ENCODE peak calls at places on chromosome 7, in ten cellular contexts. D is psoas muscle, N is cardiac muscle cell, K is tibial nerve, T is A673, P is OCI-LY7, S is mammary epithelial cell, J is prostate gland, F is fibroblast of lung, L is SK-N-SH. A is an unnamed sample.

GRCh38 chr7:155741805-155742204 is 70.5 kb downstream of the SHH start:
- DNase-seq in D (no peak), N (no peak), K (no peak), T (no peak), P (no peak), S (no peak), J (no peak), F (no peak), L (no peak), A (no peak)

GRCh38 chr7:101618916-101619315 is 10.2 kb downstream of the MYL10 start:
- DNase-seq in D (no peak), N (no peak), K (no peak), T (no peak), P (no peak), S (no peak), J (no peak), F (peak; percentile 32), L (peak; percentile 49), A (no peak)

GRCh38 chr7:27145884-27146401 is 1.6 kb downstream of the HOXA6 start:
- DNase-seq in D (no peak), N (no peak), K (no peak), T (no peak), P (no peak), S (no peak), J (no peak), F (no peak), L (peak; percentile 39), A (no peak)

GRCh38 chr7:130293521-130293920 is 560 bp downstream of the CPA4 start:
- DNase-seq in D (no peak), N (no peak), K (no peak), T (no peak), P (no peak), S (peak; percentile 27), J (no peak), F (no peak), L (no peak), A (no peak)

GRCh38 chr7:138299046-138299445 is 161.0 kb upstream of the TRIM24 start:
- DNase-seq in D (no peak), N (no peak), K (no peak), T (no peak), P (no peak), S (no peak), J (no peak), F (peak; percentile 41), L (no peak), A (no peak)

GRCh38 chr7:140205600-140205999 is 28.8 kb upstream of the KDM7A start:
- DNase-seq in D (no peak), N (no peak), K (no peak), T (no peak), P (no peak), S (no peak), J (no peak), F (no peak), L (no peak), A (no peak)

GRCh38 chr7:139205843-139206242 is 25.2 kb upstream of the UBN2 start:
- DNase-seq in D (no peak), N (no peak), K (no peak), T (no peak), P (no peak), S (no peak), J (no peak), F (no peak), L (no peak), A (no peak)

GRCh38 chr7:139618482-139619366 is 95.2 kb downstream of the CLEC2L start:
- DNase-seq in D (no peak), N (peak; percentile 48), K (peak; percentile 49), T (peak; percentile 62), P (peak; percentile 40), S (peak; percentile 26), J (peak; percentile 33), F (no peak), L (peak; percentile 48), A (no peak)

GRCh38 chr7:2138146-2138765 is 94.5 kb downstream of the MAD1L1 start:
- DNase-seq in D (no peak), N (no peak), K (no peak), T (no peak), P (no peak), S (no peak), J (no peak), F (no peak), L (peak; percentile 85), A (no peak)

GRCh38 chr7:148466120-148466519 is 124.4 kb upstream of the C7orf33 start:
- DNase-seq in D (no peak), N (no peak), K (no peak), T (no peak), P (no peak), S (no peak), J (no peak), F (no peak), L (no peak), A (no peak)

GRCh38 chr7:28754027-28754426 is 204.1 kb downstream of the TRIL start:
- DNase-seq in D (no peak), N (no peak), K (peak; percentile 52), T (peak; percentile 22), P (no peak), S (peak; percentile 68), J (no peak), F (peak; percentile 78), L (no peak), A (no peak)

GRCh38 chr7:6462094-6462493 is 14.3 kb upstream of the DAGLB start:
- DNase-seq in D (no peak), N (no peak), K (no peak), T (no peak), P (no peak), S (no peak), J (no peak), F (peak; percentile 19), L (no peak), A (no peak)

GRCh38 chr7:26440993-26441636 is 149.5 kb downstream of the SNX10 start:
- DNase-seq in D (no peak), N (no peak), K (no peak), T (no peak), P (no peak), S (no peak), J (no peak), F (no peak), L (no peak), A (no peak)

GRCh38 chr7:122518488-122518887 is 180.4 kb downstream of the RNF133 start:
- DNase-seq in D (no peak), N (no peak), K (no peak), T (peak; percentile 18), P (no peak), S (peak; percentile 8), J (no peak), F (no peak), L (no peak), A (no peak)

GRCh38 chr7:104327534-104327933 is 869 bp upstream of the LHFPL3 start:
- DNase-seq in D (no peak), N (no peak), K (no peak), T (no peak), P (no peak), S (no peak), J (peak; percentile 13), F (no peak), L (no peak), A (no peak)

GRCh38 chr7:104328970-104329825 is 795 bp downstream of the LHFPL3 start:
- DNase-seq in D (no peak), N (no peak), K (no peak), T (no peak), P (no peak), S (no peak), J (no peak), F (no peak), L (peak; percentile 62), A (no peak)

GRCh38 chr7:104327963-104328307 is 468 bp upstream of the LHFPL3 start:
- DNase-seq in D (no peak), N (peak; percentile 7), K (no peak), T (no peak), P (no peak), S (no peak), J (no peak), F (no peak), L (no peak), A (no peak)

DNA sequence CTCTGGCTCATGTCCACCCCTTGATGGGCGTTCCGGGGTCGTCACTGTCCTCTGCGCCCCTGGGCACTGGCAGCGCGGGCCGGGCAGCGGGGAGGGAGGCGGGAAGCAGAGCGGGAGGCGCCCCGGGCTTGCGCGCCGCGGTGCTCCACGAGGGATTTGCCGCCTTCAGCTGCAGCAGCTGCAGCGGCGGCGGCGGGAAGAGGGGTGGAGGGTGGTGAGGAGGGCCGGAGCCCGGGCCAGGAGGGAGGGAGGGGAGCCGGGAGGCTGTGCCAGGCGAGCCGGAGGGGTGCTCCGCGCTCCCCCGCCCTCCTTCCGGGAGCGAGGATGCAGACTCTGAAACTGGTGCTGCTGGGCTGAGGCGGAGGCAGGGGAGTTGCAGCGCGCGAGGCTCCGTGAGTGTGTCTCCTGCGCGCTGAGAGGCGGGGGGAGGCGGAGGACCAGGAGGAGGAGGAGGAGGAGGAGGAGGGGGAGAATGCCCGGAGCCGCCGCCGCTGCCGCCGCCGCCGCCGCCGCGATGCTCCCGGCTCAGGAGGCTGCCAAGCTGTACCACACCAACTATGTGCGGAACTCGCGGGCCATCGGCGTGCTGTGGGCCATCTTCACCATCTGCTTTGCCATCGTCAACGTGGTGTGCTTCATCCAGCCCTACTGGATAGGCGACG is at the start of gene LHFPL3:
- DNase-seq in D (no peak), N (peak; percentile 26), K (no peak), T (no peak), P (no peak), S (no peak), J (no peak), F (peak; percentile 6), L (peak; percentile 79), A (no peak)
- H3K4me3 ChIP-seq in D (no peak within 1 kb of the TSS), N (peak within 1 kb of the TSS; percentile 26), K (peak within 1 kb of the TSS; percentile 34), T (peak within 1 kb of the TSS; percentile 3), P (no peak within 1 kb of the TSS), S (no peak within 1 kb of the TSS), J (peak within 1 kb of the TSS; percentile 10), F (no peak within 1 kb of the TSS), L (peak within 1 kb of the TSS; percentile 30), A (peak within 1 kb of the TSS; percentile 29)

DNA sequence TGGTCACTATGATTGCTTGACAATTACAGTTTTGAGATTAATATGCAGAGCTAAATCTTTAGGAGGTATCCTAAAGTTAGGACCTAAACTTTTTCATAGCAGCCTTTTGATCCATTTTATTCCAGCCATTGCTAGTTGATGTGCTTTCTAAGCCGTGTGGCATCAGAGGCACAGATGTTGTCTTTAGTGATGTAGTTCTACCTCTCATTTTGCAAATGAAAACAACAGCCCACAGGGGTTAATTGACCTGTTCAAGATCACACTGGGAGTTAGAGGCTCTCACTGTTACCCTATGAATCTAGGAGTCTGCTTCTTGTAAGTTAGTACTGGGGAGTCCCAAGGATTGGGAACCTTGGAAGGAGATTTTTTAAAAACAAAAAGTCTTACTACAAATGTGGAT is 10.6 kb downstream of the AUTS2 start:
- DNase-seq in D (no peak), N (no peak), K (no peak), T (no peak), P (no peak), S (no peak), J (no peak), F (no peak), L (no peak), A (no peak)
- H3K4me1 ChIP-seq in D (no peaks in the 10 kb centered on the region), N (peaks cover 20% of the 10 kb centered on the region), K (peaks cover 5% of the 10 kb centered on the region), T (peaks cover 30% of the 10 kb centered on the region), P (peaks cover 63% of the 10 kb centered on the region), S (no peaks in the 10 kb centered on the region), J (no peaks in the 10 kb centered on the region), F (no peaks in the 10 kb centered on the region), L (peaks cover 24% of the 10 kb centered on the region), A (no peaks in the 10 kb centered on the region)

GRCh38 chr7:114183311-114184105 is 231.1 kb upstream of the FOXP2 start:
- DNase-seq in D (no peak), N (no peak), K (no peak), T (no peak), P (no peak), S (peak; percentile 9), J (no peak), F (no peak), L (no peak), A (no peak)
- H3K27ac ChIP-seq in D (no peak overlapping the region), N (no peak overlapping the region), K (no peak overlapping the region), T (no peak overlapping the region), P (no peak overlapping the region), S (no peak overlapping the region), J (no peak overlapping the region), F (no peak overlapping the region), L (no peak overlapping the region), A (no peak overlapping the region)

GRCh38 chr7:95545666-95546065 is 50.6 kb downstream of the PDK4 start:
- DNase-seq in D (no peak), N (no peak), K (no peak), T (no peak), P (no peak), S (peak; percentile 11), J (no peak), F (no peak), L (no peak), A (no peak)
- H3K4me3 ChIP-seq in D (peak overlapping the region; percentile 59), N (no peak overlapping the region), K (peak overlapping the region; percentile 39), T (no peak overlapping the region), P (no peak overlapping the region), S (no peak overlapping the region), J (no peak overlapping the region), F (peak overlapping the region; percentile 41), L (no peak overlapping the region), A (peak overlapping the region; percentile 12)